ENCODE peak calls at places on chromosomes 11 and 22, in eight cellular contexts. A is suprapubic skin, Q is endothelial cell of umbilical vein, Z is stomach, H is HCT116, N is SK-N-SH, D is transverse colon, X is K562. V is an unnamed sample.

GRCh38 chr11:89660234-89660633 is 49.9 kb upstream of the TRIM77 start:
- DNase-seq in D (no peak), A (no peak), Z (no peak), H (no peak), X (no peak), Q (no peak), N (no peak), V (no peak)

GRCh38 chr11:10023202-10023601 is 270.8 kb downstream of the SBF2 start:
- DNase-seq in N (no peak), Z (no peak), Q (no peak), H (no peak), D (no peak), A (no peak), X (no peak), V (no peak)

GRCh38 chr22:38655532-38656255 is 498 bp downstream of the FAM227A start:
- DNase-seq in D (no peak), X (peak; percentile 22), H (no peak), Q (no peak), N (peak; percentile 26), Z (no peak), A (peak; percentile 67), V (peak; percentile 69)

GRCh38 chr22:45101828-45102227 is 61.9 kb upstream of the NUP50 start:
- DNase-seq in N (peak; percentile 69), H (no peak), Q (peak; percentile 30), D (peak; percentile 53), Z (peak; percentile 53), A (no peak), X (peak; percentile 57), V (peak; percentile 78)

GRCh38 chr22:25447689-25448434 is 116.6 kb upstream of the GRK3 start:
- DNase-seq in H (peak; percentile 71), X (peak; percentile 90), Q (peak; percentile 92), Z (peak; percentile 93), N (peak; percentile 88), A (peak; percentile 93), D (peak; percentile 92), V (peak; percentile 92)

GRCh38 chr22:37559901-37560681 is at the start of gene CDC42EP1:
- DNase-seq in X (peak; percentile 62), D (peak; percentile 75), Q (peak; percentile 55), A (peak; percentile 82), N (peak; percentile 79), H (no peak), Z (peak; percentile 74), V (peak; percentile 84)

GRCh38 chr11:77402218-77402556 is 71.7 kb downstream of the PAK1 start:
- DNase-seq in Z (no peak), H (no peak), D (no peak), N (no peak), Q (no peak), A (no peak), X (no peak), V (no peak)

GRCh38 chr11:46200537-46201281 is 76.8 kb upstream of the CREB3L1 start:
- DNase-seq in X (no peak), D (no peak), Q (no peak), Z (no peak), A (no peak), H (no peak), N (no peak), V (no peak)

GRCh38 chr11:75518771-75519653 is 6.7 kb downstream of the GDPD5 start:
- DNase-seq in H (no peak), N (no peak), A (no peak), Q (no peak), X (no peak), Z (no peak), D (no peak), V (no peak)

GRCh38 chr11:112794321-112794720 is 166.9 kb upstream of the NCAM1 start:
- DNase-seq in H (no peak), D (no peak), N (no peak), Z (no peak), Q (no peak), A (no peak), X (no peak), V (no peak)

GRCh38 chr22:39309364-39309861 is 10.0 kb downstream of the RPL3 start:
- DNase-seq in A (peak; percentile 73), X (no peak), D (no peak), H (no peak), Z (no peak), Q (no peak), N (no peak), V (no peak)

GRCh38 chr11:120337133-120337895 is 1.1 kb downstream of the ARHGEF12 start:
- DNase-seq in D (peak; percentile 43), N (peak; percentile 25), H (no peak), Z (no peak), Q (peak; percentile 58), X (no peak), A (peak; percentile 70), V (peak; percentile 68)

GRCh38 chr11:128399722-128400121 is 187.6 kb downstream of the ETS1 start:
- DNase-seq in Q (no peak), X (no peak), Z (no peak), A (no peak), D (no peak), H (no peak), N (no peak), V (no peak)

GRCh38 chr11:69355346-69355940 is 61.5 kb downstream of the MYEOV start:
- DNase-seq in Q (no peak), A (no peak), Z (peak; percentile 15), N (no peak), X (no peak), D (no peak), H (no peak), V (no peak)

GRCh38 chr22:37121887-37122591 is 12.5 kb upstream of the TMPRSS6 start:
- DNase-seq in Z (peak; percentile 32), H (no peak), D (peak; percentile 53), Q (peak; percentile 46), X (no peak), N (peak; percentile 48), A (no peak), V (no peak)

GRCh38 chr11:31387379-31387778 is 17.7 kb downstream of the DNAJC24 start:
- DNase-seq in Q (no peak), Z (no peak), D (no peak), A (no peak), N (no peak), H (no peak), X (no peak), V (no peak)

GRCh38 chr11:72411623-72412532 is 22.5 kb downstream of the CLPB start:
- DNase-seq in A (no peak), H (no peak), Q (no peak), N (peak; percentile 85), X (peak; percentile 78), D (peak; percentile 25), Z (no peak), V (peak; percentile 72)

GRCh38 chr11:113384551-113384950 is 3.0 kb upstream of the ANKK1 start:
- DNase-seq in H (no peak), A (no peak), Z (no peak), X (no peak), D (no peak), Q (peak; percentile 94), N (no peak), V (no peak)

GRCh38 chr11:726278-726915 is 20.4 kb downstream of the EPS8L2 start:
- DNase-seq in Q (no peak), D (peak; percentile 77), Z (peak; percentile 83), N (peak; percentile 71), H (no peak), X (peak; percentile 90), A (peak; percentile 76), V (peak; percentile 80)

GRCh38 chr22:17192186-17192585 is 27.0 kb downstream of the ADA2 start:
- DNase-seq in H (no peak), A (no peak), D (no peak), N (no peak), X (no peak), Q (no peak), Z (no peak), V (no peak)
- TF ChIP-seq POLR2AphosphoS5 in H (no peak), A (no peak), D (no peak), N (no peak), X (no peak), Q (no peak), Z (no peak), V (no peak)

GRCh38 chr11:109940816-109941215 is 152.4 kb upstream of the ZC3H12C start:
- DNase-seq in X (peak; percentile 65), H (peak; percentile 39), N (no peak), Q (peak; percentile 11), A (no peak), D (no peak), Z (no peak), V (no peak)

GRCh38 chr11:109945626-109946321 is 147.4 kb upstream of the ZC3H12C start:
- DNase-seq in H (no peak), N (no peak), Z (no peak), D (no peak), A (no peak), Q (no peak), X (no peak), V (no peak)

GRCh38 chr11:109946322-109946846 is 146.8 kb upstream of the ZC3H12C start:
- DNase-seq in Z (peak; percentile 84), N (peak; percentile 58), H (peak; percentile 91), Q (peak; percentile 97), A (peak; percentile 89), D (peak; percentile 88), X (peak; percentile 87), V (peak; percentile 89)
- H3K4me3 ChIP-seq in Z (peak overlapping the region; percentile 11), N (peak overlapping the region; percentile 40), H (peak overlapping the region; percentile 46), Q (no peak overlapping the region), A (peak overlapping the region; percentile 2), D (no peak overlapping the region), X (no peak overlapping the region), V (no peak overlapping the region)

GRCh38 chr11:114774599-114775365 is 96.5 kb downstream of the NXPE2 start:
- DNase-seq in N (peak; percentile 75), X (peak; percentile 72), Q (peak; percentile 49), H (peak; percentile 0), Z (peak; percentile 40), D (peak; percentile 58), A (no peak), V (no peak)
- TF ChIP-seq CTCF in N (peak; percentile 65), X (peak; percentile 91), Q (peak; percentile 65), H (peak; percentile 39), Z (peak; percentile 14), D (peak; percentile 58), A (no peak), V (no peak)

GRCh38 chr22:46378499-46379300 is 43.2 kb downstream of the TRMU start:
- DNase-seq in Z (no peak), D (no peak), H (no peak), Q (no peak), N (no peak), A (no peak), X (no peak), V (no peak)

GRCh38 chr22:46380069-46380468 is 44.6 kb downstream of the TRMU start:
- DNase-seq in X (no peak), Q (no peak), Z (no peak), H (no peak), N (no peak), D (no peak), A (no peak), V (no peak)

GRCh38 chr22:46377566-46378498 is 42.3 kb downstream of the TRMU start:
- DNase-seq in N (no peak), Z (peak; percentile 91), Q (no peak), X (peak; percentile 21), H (peak; percentile 66), D (peak; percentile 81), A (no peak), V (no peak)

GRCh38 chr22:46380581-46380980 is 45.1 kb downstream of the TRMU start:
- DNase-seq in H (no peak), A (no peak), Z (no peak), D (no peak), X (no peak), N (no peak), Q (no peak), V (no peak)

GRCh38 chr22:46379301-46379930 is 43.9 kb downstream of the TRMU start:
- DNase-seq in H (no peak), N (no peak), Z (peak; percentile 63), X (no peak), Q (no peak), A (no peak), D (no peak), V (no peak)
- TF ChIP-seq POLR2AphosphoS5 in H (no peak), N (no peak), Z (no peak), X (no peak), Q (no peak), A (no peak), D (no peak), V (no peak)

V was measured in sigmoid colon.